ENCODE peak calls at places on chromosome 10, in six cellular contexts. U, D, Y, H, K and S are unnamed samples.

GRCh38 chr10:34346516-34347150 is 468.5 kb downstream of the PARD3 start:
- DNase-seq in D (peak), H (no peak), K (no peak), U (no peak), Y (no peak), S (no peak)

GRCh38 chr10:47188156-47188555 is 111.8 kb upstream of the GDF10 start:
- DNase-seq in D (no peak), U (no peak), Y (no peak), K (no peak), H (no peak), S (no peak)

GRCh38 chr10:16992611-16993119 is 136.9 kb downstream of the CUBN start:
- DNase-seq in D (no peak), Y (no peak), H (no peak), K (no peak), U (no peak), S (no peak)

GRCh38 chr10:35913628-35914027 is 271.5 kb upstream of the FZD8 start:
- DNase-seq in D (no peak), H (no peak), U (no peak), K (peak), Y (no peak), S (no peak)

GRCh38 chr10:77800320-77800719 is 126.2 kb downstream of the DLG5 start:
- DNase-seq in Y (no peak), U (no peak), K (no peak), H (no peak), D (no peak), S (no peak)

GRCh38 chr10:109393425-109393824 is 529.9 kb downstream of the XPNPEP1 start:
- DNase-seq in H (no peak), K (no peak), U (no peak), Y (no peak), D (no peak), S (no peak)

GRCh38 chr10:7085147-7085912 is 325.5 kb downstream of the SFMBT2 start:
- DNase-seq in Y (no peak), K (no peak), H (no peak), U (no peak), D (no peak), S (no peak)

GRCh38 chr10:118107040-118107439 is 60.3 kb upstream of the RAB11FIP2 start:
- DNase-seq in D (no peak), K (no peak), H (no peak), U (no peak), Y (no peak), S (no peak)

GRCh38 chr10:97539523-97540200 is 32.9 kb upstream of the ANKRD2 start:
- DNase-seq in D (no peak), U (no peak), K (no peak), H (no peak), Y (peak), S (no peak)

GRCh38 chr10:118595598-118596425 is at the start of gene PRLHR:
- DNase-seq in Y (no peak), U (peak), K (no peak), D (no peak), H (no peak), S (no peak)

GRCh38 chr10:60099998-60100747 is 193.8 kb upstream of the CCDC6 start:
- DNase-seq in H (no peak), K (peak), U (peak), Y (peak), D (peak), S (no peak)

GRCh38 chr10:71719042-71719441 is 536 bp downstream of the C10orf105 start:
- DNase-seq in D (no peak), H (no peak), Y (peak), K (no peak), U (no peak), S (no peak)

GRCh38 chr10:100267237-100268104 is at the start of gene CWF19L1:
- DNase-seq in U (peak), H (peak), D (peak), Y (peak), K (peak), S (peak)

GRCh38 chr10:105109164-105109563 is 468.1 kb downstream of the SORCS3 start:
- DNase-seq in K (no peak), Y (no peak), D (no peak), U (no peak), H (no peak), S (no peak)

GRCh38 chr10:57955076-57955475 is 312.6 kb downstream of the IPMK start:
- DNase-seq in Y (peak), H (no peak), U (no peak), D (no peak), K (peak), S (no peak)

GRCh38 chr10:110138197-110138812 is 69.1 kb upstream of the MXI1 start:
- DNase-seq in H (no peak), K (peak), U (peak), D (peak), Y (peak), S (no peak)